ENCODE peak calls at places on chromosomes 2 and 18, in seven cellular contexts. One of them, this sample, is unnamed.

GRCh38 chr2:127086800-127087737 is 19.9 kb downstream of the BIN1 start:
- DNase-seq in body of pancreas: peak
- DNase-seq in PC-9: no peak
- DNase-seq in AG09309: peak
- DNase-seq in GM12865: peak
- DNase-seq in fibroblast of pulmonary artery: peak
- DNase-seq in tibial nerve: peak
- DNase-seq in this sample: no peak

GRCh38 chr2:21381421-21381820 is 257.7 kb downstream of the TDRD15 start:
- DNase-seq in body of pancreas: no peak
- DNase-seq in PC-9: no peak
- DNase-seq in AG09309: no peak
- DNase-seq in GM12865: no peak
- DNase-seq in fibroblast of pulmonary artery: no peak
- DNase-seq in tibial nerve: no peak
- DNase-seq in this sample: no peak

GRCh38 chr18:23204589-23205235 is 69.4 kb downstream of the CABLES1 start:
- DNase-seq in body of pancreas: no peak
- DNase-seq in PC-9: no peak
- DNase-seq in AG09309: no peak
- DNase-seq in GM12865: no peak
- DNase-seq in fibroblast of pulmonary artery: no peak
- DNase-seq in tibial nerve: no peak
- DNase-seq in this sample: no peak

GRCh38 chr2:230124792-230125452 is 56.2 kb upstream of the SLC16A14 start:
- DNase-seq in body of pancreas: peak
- DNase-seq in PC-9: no peak
- DNase-seq in AG09309: no peak
- DNase-seq in GM12865: peak
- DNase-seq in fibroblast of pulmonary artery: no peak
- DNase-seq in tibial nerve: no peak
- DNase-seq in this sample: peak

GRCh38 chr2:120741514-120742448 is 6.1 kb downstream of the GLI2 start:
- DNase-seq in body of pancreas: peak
- DNase-seq in PC-9: no peak
- DNase-seq in AG09309: no peak
- DNase-seq in GM12865: no peak
- DNase-seq in fibroblast of pulmonary artery: no peak
- DNase-seq in tibial nerve: no peak
- DNase-seq in this sample: no peak

GRCh38 chr2:45709137-45709536 is 57.7 kb downstream of the PRKCE start:
- DNase-seq in body of pancreas: no peak
- DNase-seq in PC-9: no peak
- DNase-seq in AG09309: no peak
- DNase-seq in GM12865: no peak
- DNase-seq in fibroblast of pulmonary artery: no peak
- DNase-seq in tibial nerve: no peak
- DNase-seq in this sample: no peak

GRCh38 chr18:37422116-37422515 is 143.5 kb downstream of the CELF4 start:
- DNase-seq in body of pancreas: no peak
- DNase-seq in PC-9: no peak
- DNase-seq in AG09309: no peak
- DNase-seq in GM12865: no peak
- DNase-seq in fibroblast of pulmonary artery: no peak
- DNase-seq in tibial nerve: no peak
- DNase-seq in this sample: no peak

GRCh38 chr2:29273704-29274611 is 158.7 kb downstream of the CLIP4 start:
- DNase-seq in body of pancreas: no peak
- DNase-seq in PC-9: no peak
- DNase-seq in AG09309: no peak
- DNase-seq in GM12865: no peak
- DNase-seq in fibroblast of pulmonary artery: no peak
- DNase-seq in tibial nerve: no peak
- DNase-seq in this sample: no peak

GRCh38 chr2:38690499-38691420 is 24.8 kb downstream of the GALM start:
- DNase-seq in body of pancreas: peak
- DNase-seq in PC-9: peak
- DNase-seq in AG09309: peak
- DNase-seq in GM12865: no peak
- DNase-seq in fibroblast of pulmonary artery: peak
- DNase-seq in tibial nerve: no peak
- DNase-seq in this sample: no peak

GRCh38 chr2:211035548-211036185 is 479.3 kb downstream of the CPS1 start:
- DNase-seq in body of pancreas: peak
- DNase-seq in PC-9: no peak
- DNase-seq in AG09309: no peak
- DNase-seq in GM12865: peak
- DNase-seq in fibroblast of pulmonary artery: peak
- DNase-seq in tibial nerve: no peak
- DNase-seq in this sample: no peak

GRCh38 chr2:234001380-234001993 is 49.0 kb upstream of the SPP2 start:
- DNase-seq in body of pancreas: no peak
- DNase-seq in PC-9: no peak
- DNase-seq in AG09309: no peak
- DNase-seq in GM12865: no peak
- DNase-seq in fibroblast of pulmonary artery: no peak
- DNase-seq in tibial nerve: no peak
- DNase-seq in this sample: no peak

GRCh38 chr18:74682998-74683311 is 85.3 kb downstream of the ZNF407 start:
- DNase-seq in body of pancreas: no peak
- DNase-seq in PC-9: no peak
- DNase-seq in AG09309: peak
- DNase-seq in GM12865: no peak
- DNase-seq in fibroblast of pulmonary artery: no peak
- DNase-seq in tibial nerve: no peak
- DNase-seq in this sample: no peak

GRCh38 chr2:175004730-175004979 is 526 bp downstream of the CHN1 start:
- DNase-seq in body of pancreas: peak
- DNase-seq in PC-9: no peak
- DNase-seq in AG09309: no peak
- DNase-seq in GM12865: peak
- DNase-seq in fibroblast of pulmonary artery: no peak
- DNase-seq in tibial nerve: no peak
- DNase-seq in this sample: peak

GRCh38 chr2:241617431-241618154 is 19.4 kb downstream of the THAP4 start:
- DNase-seq in body of pancreas: peak
- DNase-seq in PC-9: no peak
- DNase-seq in AG09309: no peak
- DNase-seq in GM12865: peak
- DNase-seq in fibroblast of pulmonary artery: no peak
- DNase-seq in tibial nerve: no peak
- DNase-seq in this sample: no peak

GRCh38 chr2:42827647-42828486 is 35.5 kb upstream of the HAAO start:
- DNase-seq in body of pancreas: peak
- DNase-seq in PC-9: peak
- DNase-seq in AG09309: peak
- DNase-seq in GM12865: peak
- DNase-seq in fibroblast of pulmonary artery: peak
- DNase-seq in tibial nerve: peak
- DNase-seq in this sample: peak

DNA sequence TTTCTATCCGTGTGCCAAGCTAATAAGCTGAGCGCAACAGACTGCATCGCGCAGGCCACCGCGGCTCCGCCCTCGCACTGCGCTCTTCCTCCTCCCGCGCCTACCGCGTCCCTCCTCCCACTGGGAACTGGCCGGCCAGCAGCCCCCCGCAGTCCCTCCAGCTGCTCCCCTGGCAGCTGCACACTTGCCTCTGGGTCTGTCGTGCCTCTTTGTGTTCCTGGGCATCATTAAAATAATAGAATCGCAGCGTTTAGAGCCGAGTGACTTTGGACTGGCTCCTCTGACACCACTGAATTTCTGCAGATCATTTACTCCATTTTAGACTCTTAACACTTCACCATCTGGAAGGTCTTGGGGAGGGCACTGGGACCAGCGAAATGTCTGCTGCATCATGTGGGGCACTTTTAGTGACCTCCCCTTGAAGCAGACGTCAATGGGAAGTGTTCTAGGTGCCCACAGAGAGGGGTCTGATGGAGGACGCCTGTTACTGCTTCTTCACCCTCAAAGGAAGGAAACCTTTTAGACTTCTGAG is 20.9 kb upstream of the NAB1 start:
- DNase-seq in body of pancreas: peak
- DNase-seq in PC-9: no peak
- DNase-seq in AG09309: no peak
- DNase-seq in GM12865: peak
- DNase-seq in fibroblast of pulmonary artery: peak
- DNase-seq in tibial nerve: no peak
- DNase-seq in this sample: peak
- H3K4me3 ChIP-seq in body of pancreas: no peak
- H3K4me3 ChIP-seq in PC-9: no peak
- H3K4me3 ChIP-seq in AG09309: peak
- H3K4me3 ChIP-seq in GM12865: peak
- H3K4me3 ChIP-seq in fibroblast of pulmonary artery: peak
- H3K4me3 ChIP-seq in tibial nerve: peak
- H3K4me3 ChIP-seq in this sample: peak

GRCh38 chr2:85435986-85436835 is 17.7 kb downstream of the SH2D6 start:
- DNase-seq in body of pancreas: no peak
- DNase-seq in PC-9: no peak
- DNase-seq in AG09309: no peak
- DNase-seq in GM12865: no peak
- DNase-seq in fibroblast of pulmonary artery: no peak
- DNase-seq in tibial nerve: no peak
- DNase-seq in this sample: no peak
- TF ChIP-seq CTCF in body of pancreas: no peak
- TF ChIP-seq CTCF in PC-9: no peak
- TF ChIP-seq CTCF in AG09309: no peak
- TF ChIP-seq CTCF in GM12865: no peak
- TF ChIP-seq CTCF in fibroblast of pulmonary artery: no peak
- TF ChIP-seq CTCF in tibial nerve: no peak
- TF ChIP-seq CTCF in this sample: no peak

DNA sequence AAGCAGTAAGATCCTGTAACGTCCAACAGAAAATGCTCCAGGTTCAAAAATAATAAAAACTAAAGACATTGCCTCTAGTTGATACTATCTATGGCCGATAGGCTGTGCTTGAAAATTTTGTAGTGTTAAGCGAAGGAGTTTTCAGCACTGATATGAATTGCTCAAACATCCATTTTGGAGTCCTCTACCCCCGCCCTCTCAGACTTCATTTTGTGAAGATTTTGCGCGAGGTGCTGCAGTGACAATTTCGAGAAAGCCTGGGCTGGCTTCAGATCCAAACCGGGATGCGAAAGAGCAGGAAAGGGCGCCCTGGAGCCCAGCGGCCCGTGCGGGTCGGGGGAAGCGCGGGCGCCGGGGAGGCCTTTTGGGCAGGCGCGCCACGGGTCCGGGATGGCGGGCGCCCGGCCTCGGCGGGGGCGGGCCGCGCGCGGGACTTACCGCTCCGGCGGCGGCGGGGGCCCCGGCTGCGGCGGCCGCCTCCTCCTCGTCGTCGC is 1.8 kb downstream of the SP3 start:
- DNase-seq in body of pancreas: no peak
- DNase-seq in PC-9: peak
- DNase-seq in AG09309: no peak
- DNase-seq in GM12865: peak
- DNase-seq in fibroblast of pulmonary artery: peak
- DNase-seq in tibial nerve: no peak
- DNase-seq in this sample: no peak
- H3K4me3 ChIP-seq in body of pancreas: peak
- H3K4me3 ChIP-seq in PC-9: peak
- H3K4me3 ChIP-seq in AG09309: peak
- H3K4me3 ChIP-seq in GM12865: peak
- H3K4me3 ChIP-seq in fibroblast of pulmonary artery: peak
- H3K4me3 ChIP-seq in tibial nerve: peak
- H3K4me3 ChIP-seq in this sample: peak

GRCh38 chr2:104332733-104333132 is 521.2 kb upstream of the POU3F3 start:
- DNase-seq in body of pancreas: no peak
- DNase-seq in PC-9: no peak
- DNase-seq in AG09309: no peak
- DNase-seq in GM12865: no peak
- DNase-seq in fibroblast of pulmonary artery: no peak
- DNase-seq in tibial nerve: no peak
- DNase-seq in this sample: no peak
- TF ChIP-seq CTCF in body of pancreas: no peak
- TF ChIP-seq CTCF in PC-9: no peak
- TF ChIP-seq CTCF in AG09309: no peak
- TF ChIP-seq CTCF in GM12865: no peak
- TF ChIP-seq CTCF in fibroblast of pulmonary artery: no peak
- TF ChIP-seq CTCF in tibial nerve: no peak
- TF ChIP-seq CTCF in this sample: no peak

GRCh38 chr2:191675807-191676667 is 1.9 kb upstream of the NABP1 start:
- DNase-seq in body of pancreas: peak
- DNase-seq in PC-9: no peak
- DNase-seq in AG09309: no peak
- DNase-seq in GM12865: peak
- DNase-seq in fibroblast of pulmonary artery: no peak
- DNase-seq in tibial nerve: no peak
- DNase-seq in this sample: no peak
- H3K4me3 ChIP-seq in body of pancreas: no peak
- H3K4me3 ChIP-seq in PC-9: no peak
- H3K4me3 ChIP-seq in AG09309: no peak
- H3K4me3 ChIP-seq in GM12865: peak
- H3K4me3 ChIP-seq in fibroblast of pulmonary artery: no peak
- H3K4me3 ChIP-seq in tibial nerve: no peak
- H3K4me3 ChIP-seq in this sample: no peak